ENCODE peak calls at places on chromosome 9, in six cellular contexts. J, T, X, E, F and O are unnamed samples.

GRCh38 chr9:117411547-117411946 is 3.3 kb downstream of the ASTN2 start:
- DNase-seq in J (peak; percentile 1), X (peak; percentile 51), F (peak; percentile 2), E (peak; percentile 18), T (peak; percentile 1), O (peak; percentile 79)

GRCh38 chr9:95065224-95065623 is 252.3 kb downstream of the FANCC start:
- DNase-seq in F (no peak), J (no peak), T (no peak), E (no peak), X (no peak), O (no peak)

GRCh38 chr9:111900081-111900805 is 3.6 kb downstream of the UGCG start:
- DNase-seq in J (peak; percentile 32), E (no peak), T (no peak), F (no peak), X (no peak), O (no peak)

GRCh38 chr9:72383978-72384709 is 19.1 kb upstream of the ZFAND5 start:
- DNase-seq in J (no peak), X (peak; percentile 22), F (no peak), T (peak; percentile 98), E (no peak), O (no peak)

GRCh38 chr9:974993-975739 is 1.3 kb upstream of the DMRT3 start:
- DNase-seq in X (no peak), F (no peak), E (no peak), J (no peak), T (no peak), O (no peak)

GRCh38 chr9:69925452-69925851 is 104.8 kb downstream of the CFAP95 start:
- DNase-seq in T (no peak), X (no peak), E (no peak), J (no peak), F (no peak), O (no peak)

GRCh38 chr9:93891549-93892310 is 63.4 kb downstream of the BARX1 start:
- DNase-seq in X (no peak), F (no peak), E (no peak), T (no peak), J (no peak), O (no peak)

GRCh38 chr9:13181652-13182051 is 97.8 kb downstream of the MPDZ start:
- DNase-seq in F (no peak), T (peak; percentile 50), X (peak; percentile 33), E (peak; percentile 39), J (no peak), O (no peak)

GRCh38 chr9:133569891-133570651 is 35.6 kb downstream of the ADAMTSL2 start:
- DNase-seq in J (no peak), X (no peak), E (no peak), T (no peak), F (no peak), O (no peak)

GRCh38 chr9:120389300-120389699 is 190.7 kb downstream of the CDK5RAP2 start:
- DNase-seq in X (no peak), F (no peak), E (no peak), T (no peak), J (no peak), O (no peak)

GRCh38 chr9:33187519-33188218 is 20.5 kb upstream of the B4GALT1 start:
- DNase-seq in T (peak; percentile 79), F (no peak), J (no peak), E (no peak), X (no peak), O (no peak)

GRCh38 chr9:132166599-132166998 is 4.7 kb downstream of the NTNG2 start:
- DNase-seq in T (no peak), X (peak; percentile 57), J (peak; percentile 59), E (no peak), F (peak; percentile 50), O (no peak)

GRCh38 chr9:88077071-88077617 is 61.1 kb downstream of the SPATA31C2 start:
- DNase-seq in E (no peak), T (no peak), X (no peak), F (no peak), J (no peak), O (no peak)

GRCh38 chr9:137317021-137317978 is 15.2 kb upstream of the NRARP start:
- DNase-seq in X (peak; percentile 13), J (no peak), F (no peak), T (no peak), E (no peak), O (no peak)

GRCh38 chr9:130473521-130473920 is 28.8 kb downstream of the ASS1 start:
- DNase-seq in E (no peak), F (no peak), X (no peak), J (no peak), T (no peak), O (no peak)

GRCh38 chr9:15370496-15371464 is 51.9 kb upstream of the SNAPC3 start:
- DNase-seq in J (peak; percentile 3), X (no peak), T (peak; percentile 30), F (no peak), E (no peak), O (no peak)

GRCh38 chr9:115590016-115590415 is 472.1 kb upstream of the TNC start:
- DNase-seq in E (no peak), X (peak; percentile 77), T (peak; percentile 95), F (no peak), J (no peak), O (no peak)

GRCh38 chr9:86626802-86627201 is 272.6 kb upstream of the TUT7 start:
- DNase-seq in F (no peak), J (no peak), T (no peak), E (peak; percentile 12), X (no peak), O (no peak)

GRCh38 chr9:21661626-21662025 is 140.8 kb upstream of the MTAP start:
- DNase-seq in T (peak; percentile 83), X (no peak), E (no peak), F (no peak), J (no peak), O (no peak)

GRCh38 chr9:98869866-98870265 is 62.4 kb downstream of the GALNT12 start:
- DNase-seq in E (no peak), T (no peak), F (no peak), X (no peak), J (no peak), O (no peak)

GRCh38 chr9:75903785-75904360 is 13.4 kb downstream of the PCSK5 start:
- DNase-seq in F (no peak), T (peak; percentile 89), J (no peak), X (peak; percentile 72), E (no peak), O (no peak)

GRCh38 chr9:69397384-69398214 is 72.6 kb downstream of the ENTREP1 start:
- DNase-seq in F (no peak), J (no peak), T (peak; percentile 43), X (no peak), E (no peak), O (no peak)

GRCh38 chr9:131410051-131410491 is 16.2 kb downstream of the PRRC2B start:
- DNase-seq in X (no peak), J (no peak), T (peak; percentile 55), F (no peak), E (no peak), O (no peak)

GRCh38 chr9:81113408-81114124 is 575.8 kb downstream of the TLE1 start:
- DNase-seq in J (no peak), F (peak; percentile 1), E (no peak), T (peak; percentile 46), X (no peak), O (no peak)

GRCh38 chr9:93595461-93595860 is 19.1 kb downstream of the PHF2 start:
- DNase-seq in F (no peak), X (no peak), J (no peak), E (no peak), T (no peak), O (no peak)

GRCh38 chr9:34986541-34987047 is 3.0 kb upstream of the DNAJB5 start:
- DNase-seq in X (no peak), T (peak; percentile 32), F (peak; percentile 67), J (no peak), E (no peak), O (peak; percentile 70)

GRCh38 chr9:98372077-98372812 is 116.8 kb upstream of the TBC1D2 start:
- DNase-seq in E (no peak), T (no peak), J (no peak), F (no peak), X (no peak), O (peak; percentile 35)

GRCh38 chr9:91658513-91659105 is 235.0 kb upstream of the NFIL3 start:
- DNase-seq in J (no peak), E (no peak), X (no peak), F (no peak), T (no peak), O (peak; percentile 84)

GRCh38 chr9:14797442-14797841 is 74.9 kb upstream of the CER1 start:
- DNase-seq in X (peak; percentile 7), J (no peak), F (no peak), E (no peak), T (peak; percentile 6), O (no peak)

GRCh38 chr9:13717356-13718057 is 438.0 kb upstream of the MPDZ start:
- DNase-seq in X (no peak), T (peak; percentile 46), F (no peak), J (no peak), E (no peak), O (peak; percentile 75)

GRCh38 chr9:136527721-136528710 is 17.8 kb downstream of the NOTCH1 start:
- DNase-seq in F (no peak), T (no peak), X (peak; percentile 45), J (peak; percentile 41), E (no peak), O (peak; percentile 70)

GRCh38 chr9:113622038-113622437 is 158.5 kb downstream of the RGS3 start:
- DNase-seq in X (no peak), E (no peak), F (no peak), J (no peak), T (no peak), O (no peak)
- H3K4me2 ChIP-seq in X (no peak overlapping the region), E (no peak overlapping the region), F (no peak overlapping the region), J (no peak overlapping the region), T (no peak overlapping the region), O (peak overlapping the region; percentile 59)

GRCh38 chr9:17019398-17019797 is 115.4 kb upstream of the CNTLN start:
- DNase-seq in T (peak; percentile 24), J (no peak), X (no peak), E (no peak), F (no peak), O (no peak)
- H3K4me3 ChIP-seq in T (no peak overlapping the region), J (no peak overlapping the region), X (no peak overlapping the region), E (no peak overlapping the region), F (no peak overlapping the region), O (no peak overlapping the region)

GRCh38 chr9:128322342-128323191 is at the start of the genes COQ4 and TRUB2:
- DNase-seq in T (peak; percentile 94), X (peak; percentile 96), F (peak; percentile 95), J (peak; percentile 100), E (peak; percentile 89), O (peak; percentile 98)

GRCh38 chr9:128323786-128324185 is 1.1 kb downstream of the COQ4 start:
- DNase-seq in E (no peak), F (no peak), X (no peak), T (no peak), J (peak; percentile 26), O (no peak)

GRCh38 chr9:128323192-128323730 is 622 bp downstream of the COQ4 start:
- DNase-seq in E (no peak), X (no peak), J (no peak), F (no peak), T (peak; percentile 44), O (no peak)

GRCh38 chr9:128325629-128326028 is 3.0 kb downstream of the COQ4 start:
- DNase-seq in X (no peak), E (no peak), J (no peak), F (no peak), T (no peak), O (no peak)

GRCh38 chr9:128324401-128324800 is 1.8 kb downstream of the COQ4 start:
- DNase-seq in F (no peak), X (no peak), E (no peak), J (no peak), T (no peak), O (no peak)
- H3K4me2 ChIP-seq in F (peak overlapping the region; percentile 86), X (peak overlapping the region; percentile 95), E (peak overlapping the region; percentile 80), J (no peak overlapping the region), T (no peak overlapping the region), O (peak overlapping the region; percentile 92)

GRCh38 chr9:71302776-71303175 is 181.4 kb upstream of the TRPM3 start:
- DNase-seq in J (no peak), T (no peak), X (no peak), F (no peak), E (no peak), O (no peak)
- H3K4me3 ChIP-seq in J (no peak overlapping the region), T (no peak overlapping the region), X (no peak overlapping the region), F (no peak overlapping the region), E (no peak overlapping the region), O (no peak overlapping the region)